ENCODE peak calls at places on chromosomes 6 and 20, in eight cellular contexts. D is testis, P is K562, M is stomach, U is vagina, E is lower lobe of right lung, N is heart left ventricle, X is GM12878. F is an unnamed sample.

GRCh38 chr6:446418-447366 is 55.1 kb downstream of the IRF4 start:
- DNase-seq in X (no peak), E (no peak), N (no peak), P (no peak), U (no peak), D (peak; percentile 18), M (no peak), F (no peak)

GRCh38 chr6:14857501-14857900 is 388.4 kb upstream of the JARID2 start:
- DNase-seq in D (no peak), P (no peak), U (no peak), E (peak; percentile 59), X (no peak), M (peak; percentile 33), N (no peak), F (no peak)

GRCh38 chr6:90220273-90220672 is 76.4 kb downstream of the BACH2 start:
- DNase-seq in U (no peak), P (no peak), X (no peak), M (no peak), N (no peak), D (no peak), E (no peak), F (no peak)

GRCh38 chr20:49207071-49207470 is 12.1 kb upstream of the DDX27 start:
- DNase-seq in E (no peak), N (no peak), D (peak; percentile 43), P (peak; percentile 33), X (no peak), U (no peak), M (no peak), F (peak; percentile 66)

GRCh38 chr6:27096834-27097511 is 150.5 kb upstream of the PRSS16 start:
- DNase-seq in N (peak; percentile 7), D (peak; percentile 60), U (no peak), M (peak; percentile 39), P (peak; percentile 59), X (no peak), E (peak; percentile 66), F (peak; percentile 68)

GRCh38 chr20:14727485-14728170 is 390.2 kb upstream of the FLRT3 start:
- DNase-seq in M (no peak), E (no peak), U (no peak), P (no peak), N (no peak), X (no peak), D (no peak), F (no peak)

GRCh38 chr6:34056301-34056700 is 89.6 kb downstream of the GRM4 start:
- DNase-seq in P (peak; percentile 88), D (peak; percentile 60), N (peak; percentile 42), M (peak; percentile 72), U (no peak), X (no peak), E (peak; percentile 74), F (peak; percentile 98)

GRCh38 chr6:87029711-87030314 is 65.1 kb downstream of the CGA start:
- DNase-seq in N (no peak), X (no peak), D (no peak), M (no peak), E (no peak), P (peak; percentile 60), U (no peak), F (no peak)

GRCh38 chr20:44407402-44408184 is 52.1 kb downstream of the HNF4A start:
- DNase-seq in N (no peak), D (no peak), P (peak; percentile 85), U (no peak), E (no peak), M (peak; percentile 78), X (no peak), F (peak; percentile 38)

GRCh38 chr20:5608448-5609161 is 141.6 kb upstream of the SHLD1 start:
- DNase-seq in P (peak; percentile 37), N (no peak), D (no peak), E (no peak), U (no peak), X (no peak), M (no peak), F (no peak)

GRCh38 chr20:12947691-12948090 is 61.1 kb upstream of the SPTLC3 start:
- DNase-seq in X (no peak), E (no peak), M (no peak), N (no peak), P (no peak), U (no peak), D (no peak), F (no peak)

GRCh38 chr6:36875250-36875633 is 639 bp upstream of the PPIL1 start:
- DNase-seq in U (no peak), N (no peak), E (no peak), P (peak; percentile 32), X (no peak), D (no peak), M (no peak), F (no peak)

GRCh38 chr6:130708338-130708737 is 118.9 kb upstream of the SMLR1 start:
- DNase-seq in M (no peak), U (no peak), P (no peak), D (no peak), E (no peak), N (no peak), X (no peak), F (no peak)

GRCh38 chr6:167894965-167895364 is 68.3 kb downstream of the AFDN start:
- DNase-seq in E (no peak), X (no peak), M (no peak), U (no peak), D (no peak), N (no peak), P (no peak), F (no peak)

GRCh38 chr20:21105429-21106170 is 558 bp downstream of the LINC00237 start:
- DNase-seq in P (no peak), M (no peak), N (no peak), X (no peak), D (no peak), U (no peak), E (no peak), F (peak; percentile 77)

GRCh38 chr20:50029697-50030428 is 47.1 kb downstream of the SNAI1 start:
- DNase-seq in E (no peak), U (no peak), P (peak; percentile 82), X (no peak), M (peak; percentile 36), D (no peak), N (peak; percentile 63), F (peak; percentile 68)

GRCh38 chr20:34375977-34376430 is 12.9 kb downstream of the ITCH start:
- DNase-seq in N (no peak), X (no peak), M (no peak), U (no peak), E (no peak), D (no peak), P (no peak), F (no peak)

GRCh38 chr6:141212296-141212695 is 920.4 kb upstream of the GJE1 start:
- DNase-seq in N (no peak), P (no peak), X (no peak), U (no peak), D (no peak), E (no peak), M (no peak), F (no peak)

GRCh38 chr6:169368200-169368599 is 114.6 kb upstream of the THBS2 start:
- DNase-seq in P (no peak), E (no peak), U (no peak), M (no peak), X (no peak), D (no peak), N (no peak), F (no peak)

GRCh38 chr6:111710439-111710838 is 104.8 kb upstream of the TRAF3IP2 start:
- DNase-seq in P (no peak), M (no peak), U (no peak), D (no peak), N (no peak), X (no peak), E (no peak), F (no peak)

GRCh38 chr6:4687989-4688947 is 87.9 kb upstream of the CDYL start:
- DNase-seq in E (no peak), U (no peak), N (no peak), D (no peak), P (peak; percentile 82), M (no peak), X (no peak), F (peak; percentile 9)

GRCh38 chr6:157850030-157850429 is 27.0 kb downstream of the SNX9 start:
- DNase-seq in U (no peak), N (no peak), X (no peak), M (no peak), D (no peak), P (no peak), E (no peak), F (no peak)

DNA sequence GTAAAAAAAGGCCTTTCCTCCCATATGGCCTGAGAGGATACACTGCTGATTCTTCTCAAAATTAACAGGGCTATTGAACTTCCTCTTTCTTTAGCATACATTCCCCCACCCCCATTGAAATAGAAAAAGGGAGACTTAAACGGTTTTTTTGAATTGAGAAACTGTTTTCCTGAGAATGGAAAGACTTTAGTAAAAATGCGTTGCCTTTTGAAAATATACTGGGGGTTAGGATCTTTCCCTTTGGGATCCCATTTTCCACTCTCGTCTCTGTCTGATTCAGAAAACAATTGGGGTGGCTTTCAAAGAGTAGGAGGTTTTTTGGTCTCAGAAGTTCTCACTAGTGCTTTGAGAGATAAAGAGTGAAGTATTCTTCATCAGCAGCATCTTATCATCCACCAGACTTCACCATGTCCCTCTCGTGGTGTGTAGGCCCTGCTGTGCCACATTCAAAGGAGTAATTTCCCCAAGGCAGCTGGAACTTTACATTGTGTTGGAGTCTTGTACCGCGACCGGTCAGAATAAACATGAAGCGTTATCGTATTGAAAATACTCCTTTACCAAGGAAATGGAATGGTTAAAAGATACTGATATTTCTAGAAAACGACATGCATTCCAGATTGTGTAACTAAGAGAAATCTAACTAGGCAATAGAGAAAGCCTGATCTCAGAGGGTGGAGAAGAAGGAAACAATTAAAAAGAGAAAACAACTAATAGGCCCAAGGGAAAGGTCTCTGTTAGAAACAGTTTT is 10.6 kb downstream of the MYB start:
- DNase-seq in M (no peak), E (no peak), P (peak; percentile 88), D (no peak), U (no peak), X (no peak), N (no peak), F (no peak)
- H3K36me3 ChIP-seq in M (no peaks in the 10 kb centered on the region), E (no peaks in the 10 kb centered on the region), P (peaks cover 99% of the 10 kb centered on the region), D (no peaks in the 10 kb centered on the region), U (no peaks in the 10 kb centered on the region), X (peaks cover 40% of the 10 kb centered on the region), N (no peaks in the 10 kb centered on the region), F (no peaks in the 10 kb centered on the region)

GRCh38 chr6:121441477-121441876 is 6.0 kb downstream of the GJA1 start:
- DNase-seq in D (no peak), N (no peak), M (no peak), U (no peak), E (no peak), X (no peak), P (no peak), F (no peak)
- H3K4me3 ChIP-seq in D (no peak overlapping the region), N (peak overlapping the region; percentile 76), M (no peak overlapping the region), U (peak overlapping the region; percentile 77), E (no peak overlapping the region), X (no peak overlapping the region), P (no peak overlapping the region), F (peak overlapping the region; percentile 2)

GRCh38 chr6:109653264-109653663 is 37.7 kb downstream of the AK9 start:
- DNase-seq in P (no peak), X (no peak), U (no peak), M (no peak), E (no peak), D (no peak), N (no peak), F (no peak)
- H3K27me3 ChIP-seq in P (no peaks in the 10 kb centered on the region), X (no peaks in the 10 kb centered on the region), U (no peaks in the 10 kb centered on the region), M (no peaks in the 10 kb centered on the region), E (no peaks in the 10 kb centered on the region), D (no peaks in the 10 kb centered on the region), N (no peaks in the 10 kb centered on the region), F (no peaks in the 10 kb centered on the region)

GRCh38 chr6:7196019-7196402 is 88.2 kb downstream of the RREB1 start:
- DNase-seq in X (no peak), D (no peak), U (no peak), P (peak; percentile 77), E (no peak), N (no peak), M (no peak), F (no peak)
- H3K36me3 ChIP-seq in X (peaks cover 30% of the 10 kb centered on the region), D (no peaks in the 10 kb centered on the region), U (no peaks in the 10 kb centered on the region), P (peaks cover 74% of the 10 kb centered on the region), E (peaks cover 34% of the 10 kb centered on the region), N (peaks cover 68% of the 10 kb centered on the region), M (peaks cover 9% of the 10 kb centered on the region), F (no peaks in the 10 kb centered on the region)

F was measured in H7.